ENCODE peak calls at places on chromosomes 4 and X, in nine cellular contexts. Z, U, O, P, B, H, K, X and G are unnamed samples. For H3K36me3, the result is how much of the 10 kb centered on the place peaks cover.

GRCh38 chrX:56733459-56734046 is 4.5 kb downstream of the NBDY start:
- DNase-seq in P (peak), X (no peak), O (peak), H (peak), U (no peak), Z (peak), K (peak), B (peak), G (peak)

GRCh38 chr4:65367306-65367705 is 303.0 kb downstream of the EPHA5 start:
- DNase-seq in B (no peak), H (no peak), K (peak), P (peak), Z (no peak), U (no peak), X (no peak), O (no peak), G (peak)

GRCh38 chrX:132216806-132217202 is 2.4 kb downstream of the RAP2C start:
- DNase-seq in X (no peak), O (peak), P (peak), U (no peak), H (peak), Z (peak), K (no peak), B (no peak), G (peak)

GRCh38 chr4:33104190-33104773 is 2384.1 kb downstream of the PCDH7 start:
- DNase-seq in Z (no peak), P (no peak), H (no peak), X (peak), U (no peak), B (peak), K (no peak), O (no peak), G (peak)

GRCh38 chr4:48596336-48596735 is 106.3 kb downstream of the ZAR1 start:
- DNase-seq in H (peak), O (no peak), P (no peak), X (no peak), B (no peak), K (no peak), Z (no peak), U (no peak), G (no peak)

GRCh38 chr4:6886886-6887285 is 22.7 kb upstream of the TBC1D14 start:
- DNase-seq in Z (no peak), U (no peak), H (no peak), P (no peak), K (no peak), X (no peak), O (no peak), B (no peak), G (no peak)

GRCh38 chrX:68114573-68115199 is 318.6 kb downstream of the OPHN1 start:
- DNase-seq in X (no peak), P (peak), H (no peak), K (no peak), Z (peak), U (no peak), B (no peak), O (no peak), G (peak)

GRCh38 chrX:21581479-21581878 is 76.7 kb downstream of the KLHL34 start:
- DNase-seq in U (no peak), X (no peak), Z (peak), O (no peak), H (no peak), P (no peak), B (no peak), K (no peak), G (no peak)

GRCh38 chr4:26050671-26051070 is 136.7 kb downstream of the SMIM20 start:
- DNase-seq in K (no peak), X (no peak), U (no peak), P (no peak), H (no peak), Z (no peak), O (no peak), B (no peak), G (no peak)

GRCh38 chr4:41074227-41074626 is 140.1 kb downstream of the APBB2 start:
- DNase-seq in H (no peak), O (no peak), K (no peak), U (no peak), B (no peak), P (no peak), X (no peak), Z (no peak), G (no peak)

GRCh38 chr4:7000421-7001176 is 42.6 kb upstream of the TADA2B start:
- DNase-seq in X (no peak), O (no peak), B (no peak), U (no peak), Z (no peak), K (no peak), P (no peak), H (no peak), G (no peak)

DNA sequence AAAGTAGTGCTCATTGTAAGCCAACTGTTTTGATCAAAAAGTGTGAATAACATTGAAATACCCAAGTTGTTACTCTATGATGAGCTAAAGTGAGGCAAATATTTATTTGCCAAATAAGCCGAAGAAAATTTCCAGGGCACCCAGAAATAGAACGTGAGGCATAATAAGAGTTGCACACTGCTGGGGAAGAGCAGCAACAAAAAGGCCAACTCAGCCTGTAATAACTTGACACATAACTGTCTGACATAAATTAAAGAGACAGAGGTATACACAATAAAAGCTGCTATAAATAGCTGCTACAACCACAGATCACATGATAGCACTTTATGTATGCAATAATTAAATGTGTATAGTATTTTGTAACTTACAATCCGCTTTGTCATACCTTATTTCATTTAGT is 2.0 kb upstream of the ABCB7 start:
- DNase-seq in U (no peak), B (no peak), P (no peak), X (no peak), Z (no peak), K (no peak), O (no peak), H (no peak), G (no peak)
- H3K36me3 ChIP-seq in U (under half), B (under half), P (under half), X (under half), Z (under half), K (under half), O (under half), H (under half), G (under half)

DNA sequence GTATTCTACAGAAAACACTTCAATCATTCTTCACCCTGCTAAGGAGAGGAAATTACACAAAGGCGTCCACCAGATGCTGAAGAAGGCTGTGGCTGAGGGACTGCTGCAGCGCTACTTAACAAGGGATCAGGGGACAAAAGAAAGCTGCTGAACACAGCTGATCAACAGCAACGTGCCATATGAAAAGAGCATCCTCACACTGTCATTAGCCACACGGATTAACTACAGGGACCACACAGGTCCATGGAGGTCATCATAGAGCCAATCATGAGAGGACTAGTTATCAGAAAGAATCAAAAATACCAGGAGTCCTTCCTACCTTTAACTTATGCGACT is 69.6 kb upstream of the STS start:
- DNase-seq in K (peak), B (no peak), X (no peak), H (no peak), P (no peak), O (peak), U (no peak), Z (no peak), G (no peak)
- H3K4me2 ChIP-seq in K (peak), B (no peak), X (no peak), H (no peak), P (no peak), O (no peak), U (no peak), Z (no peak), G (no peak)

DNA sequence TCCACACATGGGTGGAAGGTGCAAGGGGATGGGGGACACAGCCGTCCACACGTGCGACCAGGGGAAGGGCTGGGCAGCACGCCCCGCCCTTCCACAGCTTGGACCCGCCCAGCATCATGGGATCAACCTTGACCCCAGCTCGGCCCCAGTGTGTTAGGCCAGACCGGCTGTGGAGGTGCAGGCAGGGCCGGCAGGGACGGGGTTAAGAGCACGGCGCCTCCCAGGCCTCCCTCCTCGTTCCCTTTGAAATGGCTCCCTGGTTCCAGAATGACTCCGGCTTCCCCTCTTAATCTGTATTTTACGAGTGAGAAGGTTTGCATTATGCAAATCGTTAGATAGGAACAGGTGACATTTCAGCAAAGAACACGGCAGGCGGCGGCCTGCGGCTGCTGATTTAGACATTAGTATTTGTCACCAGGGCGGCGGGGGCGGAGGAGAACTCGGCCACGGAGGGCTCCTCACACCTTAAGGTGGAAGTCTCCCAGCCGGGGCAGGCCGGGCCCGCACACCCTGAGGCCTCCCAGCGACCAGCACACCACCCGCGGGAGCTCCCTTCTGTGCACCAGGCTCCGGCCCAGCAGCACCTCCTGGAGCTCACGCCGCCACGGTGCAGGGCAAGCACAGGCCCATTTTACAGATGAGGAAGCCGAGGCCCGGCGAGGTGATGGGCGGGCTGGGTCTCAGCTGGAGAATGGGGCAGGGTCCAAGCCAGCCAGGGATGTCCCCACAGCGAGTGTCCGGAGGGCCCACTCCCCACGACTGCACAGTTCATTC is 116.1 kb downstream of the FAM53A start:
- DNase-seq in B (peak), H (no peak), K (no peak), P (no peak), O (peak), Z (no peak), X (no peak), U (no peak), G (no peak)
- TF ChIP-seq CTCF in B (no peak), H (no peak), K (no peak), P (no peak), O (no peak), Z (peak), X (peak), U (no peak), G (no peak)

DNA sequence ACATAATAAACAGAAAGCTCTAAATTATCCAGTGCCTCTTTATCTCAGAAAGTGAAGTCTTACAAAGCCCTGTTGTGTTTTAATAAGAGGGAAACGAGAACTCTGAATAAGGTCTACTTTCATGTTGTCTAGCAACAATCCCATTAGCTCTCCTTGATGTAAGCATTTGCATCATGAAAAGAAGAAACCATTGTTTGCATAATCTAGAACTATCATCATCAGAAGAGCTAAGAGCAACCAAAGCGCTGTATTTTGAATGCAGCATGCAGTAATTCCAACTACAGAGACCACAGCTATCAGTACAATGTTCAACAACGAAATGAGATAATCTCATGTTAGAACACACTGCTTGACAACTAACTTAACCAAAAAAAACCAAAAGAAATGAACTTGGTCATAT is 257.1 kb downstream of the CAMK2D start:
- DNase-seq in Z (no peak), H (no peak), P (no peak), K (no peak), X (no peak), U (no peak), O (no peak), B (no peak), G (no peak)
- H3K36me3 ChIP-seq in Z (under half), H (under half), P (under half), K (under half), X (under half), U (under half), O (under half), B (under half), G (under half)

GRCh38 chrX:14963447-14964236 is 90.4 kb downstream of the MOSPD2 start:
- DNase-seq in B (no peak), O (no peak), H (peak), K (no peak), X (no peak), U (peak), Z (peak), P (peak), G (peak)

GRCh38 chrX:14964500-14964899 is 91.3 kb downstream of the MOSPD2 start:
- DNase-seq in B (no peak), P (peak), X (no peak), Z (peak), K (no peak), O (no peak), H (peak), U (peak), G (peak)
- H3K4me2 ChIP-seq in B (no peak), P (peak), X (no peak), Z (no peak), K (no peak), O (no peak), H (no peak), U (peak), G (no peak)

GRCh38 chrX:39601193-39602085 is 496.3 kb downstream of the BCOR start:
- DNase-seq in B (no peak), X (no peak), P (no peak), H (no peak), K (no peak), U (no peak), O (no peak), Z (no peak), G (no peak)
- TF ChIP-seq CTCF in B (no peak), X (no peak), P (no peak), H (no peak), K (no peak), U (no peak), O (no peak), Z (no peak), G (no peak)

DNA sequence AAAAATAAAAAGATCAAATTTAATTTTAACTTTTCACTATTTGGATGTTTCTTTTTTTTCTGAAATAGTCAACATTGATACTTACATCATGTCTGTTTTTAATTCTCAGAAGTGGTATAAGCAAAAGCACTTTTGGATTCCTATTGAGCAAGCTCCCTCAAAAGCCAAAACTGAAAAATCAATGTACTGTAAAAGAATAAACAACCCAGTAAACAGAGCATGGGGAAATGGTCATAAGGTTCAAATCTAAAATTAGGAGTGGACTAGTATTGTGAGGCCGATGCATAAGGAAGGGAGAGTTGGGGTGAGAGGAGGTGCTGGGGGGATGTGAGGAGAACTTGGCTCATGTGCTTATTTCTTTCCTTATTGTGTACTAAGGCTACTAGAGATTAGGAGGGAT is 37.9 kb downstream of the NUDT6 start:
- DNase-seq in U (no peak), B (no peak), K (no peak), Z (no peak), H (no peak), P (no peak), O (no peak), X (no peak), G (no peak)
- H3K36me3 ChIP-seq in U (under half), B (under half), K (under half), Z (under half), H (under half), P (under half), O (under half), X (under half), G (under half)

GRCh38 chrX:45758738-45759397 is 558.2 kb upstream of the DIPK2B start:
- DNase-seq in B (no peak), K (peak), P (peak), H (no peak), X (peak), U (no peak), O (no peak), Z (peak), G (peak)

GRCh38 chrX:45757272-45757671 is 556.6 kb upstream of the DIPK2B start:
- DNase-seq in U (no peak), B (no peak), K (no peak), O (no peak), H (no peak), P (no peak), X (no peak), Z (no peak), G (no peak)

GRCh38 chrX:45758319-45758718 is 557.6 kb upstream of the DIPK2B start:
- DNase-seq in O (no peak), Z (peak), K (peak), H (peak), B (no peak), X (peak), U (no peak), P (peak), G (peak)

GRCh38 chrX:45755719-45756118 is 555.0 kb upstream of the DIPK2B start:
- DNase-seq in Z (no peak), H (peak), K (no peak), B (no peak), P (no peak), U (no peak), X (no peak), O (no peak), G (no peak)

GRCh38 chrX:45756562-45756961 is 555.9 kb upstream of the DIPK2B start:
- DNase-seq in Z (no peak), O (no peak), B (no peak), K (peak), U (no peak), P (peak), X (no peak), H (peak), G (peak)
- H3K4me2 ChIP-seq in Z (peak), O (no peak), B (no peak), K (no peak), U (peak), P (peak), X (no peak), H (peak), G (peak)

GRCh38 chrX:80229626-80230025 is 190.6 kb upstream of the TENT5D start:
- DNase-seq in K (no peak), U (no peak), B (no peak), O (no peak), Z (no peak), X (no peak), P (no peak), H (no peak), G (no peak)

DNA sequence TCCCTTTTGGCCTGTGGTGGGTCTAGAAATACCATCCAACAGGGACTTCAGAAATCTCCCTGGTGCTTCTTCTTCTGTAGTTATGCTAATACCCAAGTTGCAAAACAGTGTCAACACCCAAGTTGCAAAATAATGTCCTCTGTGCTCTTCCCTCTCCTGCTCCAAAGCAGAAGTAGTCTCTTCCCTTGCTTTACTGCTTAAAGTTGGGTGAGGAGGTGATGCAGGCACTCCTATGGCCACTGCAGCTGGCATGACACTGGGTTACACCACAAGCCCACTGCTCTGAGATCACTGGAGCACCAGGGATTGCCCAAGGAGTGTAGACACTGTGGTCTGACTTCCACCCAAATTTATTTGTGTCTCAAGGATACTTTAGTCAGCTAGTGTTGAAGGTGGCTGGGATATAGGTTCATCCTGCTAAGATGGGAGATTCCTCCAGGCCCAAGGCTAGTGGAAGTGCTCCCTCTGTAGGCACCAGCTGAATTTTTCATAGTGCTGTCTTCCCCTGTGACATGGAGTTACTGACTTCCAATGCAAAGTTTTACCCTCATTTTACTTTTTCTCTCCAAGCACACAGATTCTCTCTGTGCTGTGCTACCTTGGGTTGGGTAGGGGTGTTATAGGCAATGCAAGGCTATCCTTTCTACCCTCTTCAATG is 196.2 kb upstream of the TENT5D start:
- DNase-seq in U (no peak), O (peak), B (peak), K (no peak), Z (no peak), H (no peak), P (peak), X (no peak), G (no peak)
- TF ChIP-seq CTCF in U (no peak), O (peak), B (peak), K (no peak), Z (peak), H (no peak), P (peak), X (no peak), G (no peak)